ENCODE peak calls at places on chromosome 17, in four cellular contexts. F is HepG2, B is GM12878, E is K562. V is an unnamed sample. For H3K9me3, the result is how much of the 10 kb centered on the place peaks cover.

GRCh38 chr17:73397856-73398540 is 86.2 kb upstream of the CDC42EP4 start:
- DNase-seq in B (no peak), E (no peak), F (no peak), V (no peak)

GRCh38 chr17:50539762-50540440 is 7.1 kb upstream of the SPATA20 start:
- DNase-seq in B (no peak), F (no peak), E (peak), V (peak)

GRCh38 chr17:72136692-72137550 is 16.1 kb downstream of the SOX9 start:
- DNase-seq in F (no peak), B (no peak), E (no peak), V (peak)

GRCh38 chr17:41870097-41870496 is 4.9 kb upstream of the KLHL11 start:
- DNase-seq in F (no peak), E (no peak), B (no peak), V (no peak)

GRCh38 chr17:72631568-72631967 is 460.9 kb downstream of the SLC39A11 start:
- DNase-seq in E (no peak), F (peak), B (no peak), V (no peak)

GRCh38 chr17:81480140-81480917 is 32.3 kb downstream of the ACTG1 start:
- DNase-seq in B (no peak), F (no peak), E (peak), V (no peak)

GRCh38 chr17:1180958-1181768 is 1.4 kb upstream of the ABR start:
- DNase-seq in F (no peak), E (no peak), B (no peak), V (no peak)

GRCh38 chr17:80166446-80166845 is 3.4 kb upstream of the CARD14 start:
- DNase-seq in F (no peak), B (no peak), E (no peak), V (no peak)

GRCh38 chr17:56424005-56424404 is 169.5 kb upstream of the NOG start:
- DNase-seq in B (no peak), F (no peak), E (no peak), V (no peak)

GRCh38 chr17:17580662-17581470 is 10.6 kb downstream of the PEMT start:
- DNase-seq in F (peak), B (no peak), E (no peak), V (no peak)

GRCh38 chr17:82520041-82520910 is 744 bp downstream of the FOXK2 start:
- DNase-seq in E (no peak), F (no peak), B (no peak), V (no peak)

GRCh38 chr17:5563451-5563850 is 20.9 kb downstream of the NLRP1 start:
- DNase-seq in E (no peak), F (no peak), B (no peak), V (no peak)

GRCh38 chr17:48472485-48473281 is 42.7 kb upstream of the SKAP1 start:
- DNase-seq in F (no peak), E (no peak), B (no peak), V (peak)

GRCh38 chr17:40350410-40351184 is 13.9 kb downstream of the GJD3 start:
- DNase-seq in F (no peak), E (no peak), B (no peak), V (no peak)
- TF ChIP-seq ESRRA in F (no peak), E (no peak), B (no peak), V (no peak)

GRCh38 chr17:52378860-52379259 is 220.3 kb upstream of the CA10 start:
- DNase-seq in B (no peak), F (peak), E (no peak), V (no peak)
- H3K9me3 ChIP-seq in B (under half), F (under half), E (under half), V (under half)

DNA sequence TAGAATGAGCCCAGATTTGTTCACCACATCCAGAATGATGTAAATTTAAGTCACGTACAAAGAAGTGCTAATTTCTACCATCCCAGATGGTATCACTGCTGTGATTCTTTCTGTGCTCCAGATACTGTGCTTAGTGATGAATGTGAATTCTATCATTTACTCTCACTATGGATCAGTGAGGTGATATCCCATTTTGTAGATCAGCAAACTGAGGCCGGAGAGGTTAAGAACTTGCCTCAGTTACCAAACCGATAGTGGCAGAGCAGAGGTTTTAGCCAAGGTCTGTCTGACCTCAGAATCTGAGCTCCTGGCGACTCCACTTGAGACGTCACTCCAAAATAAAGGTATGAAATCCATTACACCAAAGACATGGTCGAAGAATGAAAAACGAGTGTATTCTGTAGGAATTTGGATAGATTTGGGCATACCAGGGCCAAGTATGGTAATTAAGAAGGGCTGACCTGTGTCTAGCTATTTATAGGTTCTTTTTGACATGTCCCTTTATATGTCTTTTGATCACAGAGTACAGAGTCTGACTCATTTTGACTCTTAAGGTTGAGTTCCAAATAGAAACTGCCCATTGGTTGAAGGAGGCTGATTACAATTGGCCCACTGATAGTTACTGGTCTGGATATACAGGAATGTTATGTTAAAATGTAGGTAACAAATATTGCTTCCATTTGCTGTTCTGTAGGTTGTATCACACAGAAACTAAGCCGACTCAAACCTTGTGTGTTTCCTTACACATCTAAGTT is 10.0 kb downstream of the MAP2K6 start:
- DNase-seq in F (no peak), E (no peak), B (no peak), V (no peak)
- H3K4me2 ChIP-seq in F (no peak), E (no peak), B (no peak), V (no peak)

GRCh38 chr17:8138366-8138671 is 13.9 kb downstream of the PER1 start:
- DNase-seq in B (no peak), E (no peak), F (no peak), V (no peak)
- TF ChIP-seq ESRRA in B (no peak), E (no peak), F (no peak), V (no peak)

DNA sequence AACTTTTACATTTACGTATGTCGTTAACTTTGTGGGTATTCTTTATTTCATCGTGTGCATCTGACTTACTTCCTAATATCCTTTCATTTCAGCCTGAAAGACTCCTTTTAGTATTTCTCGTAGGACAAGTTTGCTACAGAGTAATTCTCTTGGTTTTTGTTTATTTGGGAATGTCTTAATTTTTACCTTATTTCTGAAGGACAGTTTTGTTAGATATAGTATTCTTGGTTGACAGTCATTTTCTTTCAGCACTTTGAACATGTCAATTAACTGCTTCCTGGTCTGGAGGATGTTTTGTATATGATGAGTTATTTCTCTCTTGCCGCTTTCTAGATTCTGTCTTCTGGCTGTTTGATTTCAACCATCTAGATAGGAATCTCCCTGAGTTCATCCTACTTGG is 109.2 kb upstream of the NACA2 start:
- DNase-seq in B (no peak), F (no peak), E (no peak), V (no peak)
- H3K9me3 ChIP-seq in B (under half), F (under half), E (under half), V (under half)